ENCODE peak calls at places on chromosome 20, in eight cellular contexts. One of them, this sample, is unnamed.

GRCh38 chr20:3987296-3987695 is 28.1 kb downstream of the RNF24 start:
- ATAC-seq in right lobe of liver: no peak
- ATAC-seq in activated CD4-positive, CD25-positive, alpha-beta regulatory T cell treated with anti-CD3 and anti-CD28 coated beads, Interleukin-2, amount 50 U/mL, for 24 hours: no peak
- ATAC-seq in heart left ventricle: no peak
- ATAC-seq in left ventricle myocardium superior: no peak
- ATAC-seq in heart right ventricle: no peak
- ATAC-seq in activated naive CD8-positive, alpha-beta T cell treated with anti-CD3 and anti-CD28 coated beads, Interleukin-2, amount 10 ng/mL, durations not matched to agents 7 days and 5 days: no peak
- ATAC-seq in activated T-cell treated with anti-CD3 and anti-CD28 coated beads, Interleukin-2, amount 50 U/mL, for 72 hours: no peak
- ATAC-seq in this sample: no peak

GRCh38 chr20:57703013-57703412 is 6.8 kb downstream of the PMEPA1 start:
- ATAC-seq in heart left ventricle: no peak
- ATAC-seq in right lobe of liver: no peak
- ATAC-seq in left ventricle myocardium superior: no peak
- ATAC-seq in heart right ventricle: no peak
- ATAC-seq in activated T-cell treated with anti-CD3 and anti-CD28 coated beads, Interleukin-2, amount 50 U/mL, for 72 hours: no peak
- ATAC-seq in activated CD4-positive, CD25-positive, alpha-beta regulatory T cell treated with anti-CD3 and anti-CD28 coated beads, Interleukin-2, amount 50 U/mL, for 24 hours: no peak
- ATAC-seq in activated naive CD8-positive, alpha-beta T cell treated with anti-CD3 and anti-CD28 coated beads, Interleukin-2, amount 10 ng/mL, durations not matched to agents 7 days and 5 days: no peak
- ATAC-seq in this sample: no peak

GRCh38 chr20:51163996-51164600 is 141.2 kb upstream of the KCNG1 start:
- ATAC-seq in left ventricle myocardium superior: no peak
- ATAC-seq in right lobe of liver: no peak
- ATAC-seq in activated T-cell treated with anti-CD3 and anti-CD28 coated beads, Interleukin-2, amount 50 U/mL, for 72 hours: no peak
- ATAC-seq in heart left ventricle: no peak
- ATAC-seq in activated naive CD8-positive, alpha-beta T cell treated with anti-CD3 and anti-CD28 coated beads, Interleukin-2, amount 10 ng/mL, durations not matched to agents 7 days and 5 days: no peak
- ATAC-seq in activated CD4-positive, CD25-positive, alpha-beta regulatory T cell treated with anti-CD3 and anti-CD28 coated beads, Interleukin-2, amount 50 U/mL, for 24 hours: no peak
- ATAC-seq in heart right ventricle: no peak
- ATAC-seq in this sample: no peak

GRCh38 chr20:24405810-24406209 is 63.6 kb upstream of the SYNDIG1 start:
- ATAC-seq in heart right ventricle: no peak
- ATAC-seq in right lobe of liver: no peak
- ATAC-seq in heart left ventricle: no peak
- ATAC-seq in activated naive CD8-positive, alpha-beta T cell treated with anti-CD3 and anti-CD28 coated beads, Interleukin-2, amount 10 ng/mL, durations not matched to agents 7 days and 5 days: no peak
- ATAC-seq in left ventricle myocardium superior: no peak
- ATAC-seq in activated T-cell treated with anti-CD3 and anti-CD28 coated beads, Interleukin-2, amount 50 U/mL, for 72 hours: no peak
- ATAC-seq in activated CD4-positive, CD25-positive, alpha-beta regulatory T cell treated with anti-CD3 and anti-CD28 coated beads, Interleukin-2, amount 50 U/mL, for 24 hours: no peak
- ATAC-seq in this sample: no peak

GRCh38 chr20:45595235-45595634 is 16.2 kb upstream of the WFDC8 start:
- ATAC-seq in heart right ventricle: no peak
- ATAC-seq in activated CD4-positive, CD25-positive, alpha-beta regulatory T cell treated with anti-CD3 and anti-CD28 coated beads, Interleukin-2, amount 50 U/mL, for 24 hours: no peak
- ATAC-seq in activated T-cell treated with anti-CD3 and anti-CD28 coated beads, Interleukin-2, amount 50 U/mL, for 72 hours: no peak
- ATAC-seq in right lobe of liver: no peak
- ATAC-seq in activated naive CD8-positive, alpha-beta T cell treated with anti-CD3 and anti-CD28 coated beads, Interleukin-2, amount 10 ng/mL, durations not matched to agents 7 days and 5 days: no peak
- ATAC-seq in heart left ventricle: no peak
- ATAC-seq in left ventricle myocardium superior: no peak
- ATAC-seq in this sample: no peak

GRCh38 chr20:57395111-57395959 is 4.1 kb downstream of the RBM38 start:
- ATAC-seq in heart right ventricle: peak; percentile 65
- ATAC-seq in activated T-cell treated with anti-CD3 and anti-CD28 coated beads, Interleukin-2, amount 50 U/mL, for 72 hours: no peak
- ATAC-seq in right lobe of liver: no peak
- ATAC-seq in activated CD4-positive, CD25-positive, alpha-beta regulatory T cell treated with anti-CD3 and anti-CD28 coated beads, Interleukin-2, amount 50 U/mL, for 24 hours: no peak
- ATAC-seq in left ventricle myocardium superior: peak; percentile 69
- ATAC-seq in heart left ventricle: peak; percentile 59
- ATAC-seq in activated naive CD8-positive, alpha-beta T cell treated with anti-CD3 and anti-CD28 coated beads, Interleukin-2, amount 10 ng/mL, durations not matched to agents 7 days and 5 days: no peak
- ATAC-seq in this sample: no peak

GRCh38 chr20:37943033-37943432 is 40.1 kb downstream of the VSTM2L start:
- ATAC-seq in right lobe of liver: no peak
- ATAC-seq in heart left ventricle: no peak
- ATAC-seq in activated naive CD8-positive, alpha-beta T cell treated with anti-CD3 and anti-CD28 coated beads, Interleukin-2, amount 10 ng/mL, durations not matched to agents 7 days and 5 days: no peak
- ATAC-seq in activated T-cell treated with anti-CD3 and anti-CD28 coated beads, Interleukin-2, amount 50 U/mL, for 72 hours: no peak
- ATAC-seq in activated CD4-positive, CD25-positive, alpha-beta regulatory T cell treated with anti-CD3 and anti-CD28 coated beads, Interleukin-2, amount 50 U/mL, for 24 hours: no peak
- ATAC-seq in heart right ventricle: no peak
- ATAC-seq in left ventricle myocardium superior: no peak
- ATAC-seq in this sample: no peak

GRCh38 chr20:63708301-63709148 is 686 bp downstream of the ZGPAT start:
- ATAC-seq in activated naive CD8-positive, alpha-beta T cell treated with anti-CD3 and anti-CD28 coated beads, Interleukin-2, amount 10 ng/mL, durations not matched to agents 7 days and 5 days: peak; percentile 16
- ATAC-seq in activated T-cell treated with anti-CD3 and anti-CD28 coated beads, Interleukin-2, amount 50 U/mL, for 72 hours: peak; percentile 12
- ATAC-seq in activated CD4-positive, CD25-positive, alpha-beta regulatory T cell treated with anti-CD3 and anti-CD28 coated beads, Interleukin-2, amount 50 U/mL, for 24 hours: no peak
- ATAC-seq in heart left ventricle: no peak
- ATAC-seq in left ventricle myocardium superior: no peak
- ATAC-seq in right lobe of liver: no peak
- ATAC-seq in heart right ventricle: no peak
- ATAC-seq in this sample: peak; percentile 6

GRCh38 chr20:36728986-36729385 is 16.9 kb downstream of the NDRG3 start:
- ATAC-seq in right lobe of liver: no peak
- ATAC-seq in left ventricle myocardium superior: no peak
- ATAC-seq in activated CD4-positive, CD25-positive, alpha-beta regulatory T cell treated with anti-CD3 and anti-CD28 coated beads, Interleukin-2, amount 50 U/mL, for 24 hours: peak; percentile 75
- ATAC-seq in heart left ventricle: no peak
- ATAC-seq in activated naive CD8-positive, alpha-beta T cell treated with anti-CD3 and anti-CD28 coated beads, Interleukin-2, amount 10 ng/mL, durations not matched to agents 7 days and 5 days: peak; percentile 35
- ATAC-seq in heart right ventricle: no peak
- ATAC-seq in activated T-cell treated with anti-CD3 and anti-CD28 coated beads, Interleukin-2, amount 50 U/mL, for 72 hours: peak; percentile 88
- ATAC-seq in this sample: peak; percentile 76

GRCh38 chr20:6744805-6745204 is 22.7 kb upstream of the BMP2 start:
- ATAC-seq in activated naive CD8-positive, alpha-beta T cell treated with anti-CD3 and anti-CD28 coated beads, Interleukin-2, amount 10 ng/mL, durations not matched to agents 7 days and 5 days: no peak
- ATAC-seq in activated CD4-positive, CD25-positive, alpha-beta regulatory T cell treated with anti-CD3 and anti-CD28 coated beads, Interleukin-2, amount 50 U/mL, for 24 hours: no peak
- ATAC-seq in right lobe of liver: no peak
- ATAC-seq in activated T-cell treated with anti-CD3 and anti-CD28 coated beads, Interleukin-2, amount 50 U/mL, for 72 hours: no peak
- ATAC-seq in heart left ventricle: no peak
- ATAC-seq in left ventricle myocardium superior: no peak
- ATAC-seq in heart right ventricle: no peak
- ATAC-seq in this sample: no peak

GRCh38 chr20:23305098-23305497 is 45.5 kb upstream of the NXT1 start:
- ATAC-seq in activated CD4-positive, CD25-positive, alpha-beta regulatory T cell treated with anti-CD3 and anti-CD28 coated beads, Interleukin-2, amount 50 U/mL, for 24 hours: no peak
- ATAC-seq in activated naive CD8-positive, alpha-beta T cell treated with anti-CD3 and anti-CD28 coated beads, Interleukin-2, amount 10 ng/mL, durations not matched to agents 7 days and 5 days: no peak
- ATAC-seq in activated T-cell treated with anti-CD3 and anti-CD28 coated beads, Interleukin-2, amount 50 U/mL, for 72 hours: peak; percentile 15
- ATAC-seq in heart left ventricle: peak; percentile 71
- ATAC-seq in left ventricle myocardium superior: peak; percentile 90
- ATAC-seq in heart right ventricle: no peak
- ATAC-seq in right lobe of liver: no peak
- ATAC-seq in this sample: peak; percentile 16

GRCh38 chr20:51735728-51736600 is 32.2 kb downstream of the ATP9A start:
- ATAC-seq in heart right ventricle: no peak
- ATAC-seq in activated naive CD8-positive, alpha-beta T cell treated with anti-CD3 and anti-CD28 coated beads, Interleukin-2, amount 10 ng/mL, durations not matched to agents 7 days and 5 days: no peak
- ATAC-seq in activated CD4-positive, CD25-positive, alpha-beta regulatory T cell treated with anti-CD3 and anti-CD28 coated beads, Interleukin-2, amount 50 U/mL, for 24 hours: no peak
- ATAC-seq in heart left ventricle: no peak
- ATAC-seq in left ventricle myocardium superior: no peak
- ATAC-seq in activated T-cell treated with anti-CD3 and anti-CD28 coated beads, Interleukin-2, amount 50 U/mL, for 72 hours: no peak
- ATAC-seq in right lobe of liver: no peak
- ATAC-seq in this sample: no peak

GRCh38 chr20:43138061-43138860 is 51.4 kb downstream of the PTPRT start:
- ATAC-seq in heart right ventricle: no peak
- ATAC-seq in activated naive CD8-positive, alpha-beta T cell treated with anti-CD3 and anti-CD28 coated beads, Interleukin-2, amount 10 ng/mL, durations not matched to agents 7 days and 5 days: no peak
- ATAC-seq in activated T-cell treated with anti-CD3 and anti-CD28 coated beads, Interleukin-2, amount 50 U/mL, for 72 hours: no peak
- ATAC-seq in right lobe of liver: no peak
- ATAC-seq in activated CD4-positive, CD25-positive, alpha-beta regulatory T cell treated with anti-CD3 and anti-CD28 coated beads, Interleukin-2, amount 50 U/mL, for 24 hours: no peak
- ATAC-seq in left ventricle myocardium superior: no peak
- ATAC-seq in heart left ventricle: no peak
- ATAC-seq in this sample: no peak

GRCh38 chr20:48722737-48723191 is 105.0 kb downstream of the PREX1 start:
- ATAC-seq in activated naive CD8-positive, alpha-beta T cell treated with anti-CD3 and anti-CD28 coated beads, Interleukin-2, amount 10 ng/mL, durations not matched to agents 7 days and 5 days: peak; percentile 20
- ATAC-seq in activated T-cell treated with anti-CD3 and anti-CD28 coated beads, Interleukin-2, amount 50 U/mL, for 72 hours: peak; percentile 16
- ATAC-seq in left ventricle myocardium superior: peak; percentile 62
- ATAC-seq in heart right ventricle: peak; percentile 11
- ATAC-seq in right lobe of liver: peak; percentile 80
- ATAC-seq in heart left ventricle: peak; percentile 75
- ATAC-seq in activated CD4-positive, CD25-positive, alpha-beta regulatory T cell treated with anti-CD3 and anti-CD28 coated beads, Interleukin-2, amount 50 U/mL, for 24 hours: peak; percentile 12
- ATAC-seq in this sample: no peak

GRCh38 chr20:1735417-1736089 is 78.0 kb upstream of the SIRPG start:
- ATAC-seq in right lobe of liver: no peak
- ATAC-seq in activated naive CD8-positive, alpha-beta T cell treated with anti-CD3 and anti-CD28 coated beads, Interleukin-2, amount 10 ng/mL, durations not matched to agents 7 days and 5 days: no peak
- ATAC-seq in heart left ventricle: peak; percentile 50
- ATAC-seq in activated T-cell treated with anti-CD3 and anti-CD28 coated beads, Interleukin-2, amount 50 U/mL, for 72 hours: no peak
- ATAC-seq in left ventricle myocardium superior: no peak
- ATAC-seq in heart right ventricle: no peak
- ATAC-seq in activated CD4-positive, CD25-positive, alpha-beta regulatory T cell treated with anti-CD3 and anti-CD28 coated beads, Interleukin-2, amount 50 U/mL, for 24 hours: no peak
- ATAC-seq in this sample: no peak

GRCh38 chr20:44495802-44496481 is 20.3 kb downstream of the TTPAL start:
- ATAC-seq in activated naive CD8-positive, alpha-beta T cell treated with anti-CD3 and anti-CD28 coated beads, Interleukin-2, amount 10 ng/mL, durations not matched to agents 7 days and 5 days: no peak
- ATAC-seq in left ventricle myocardium superior: no peak
- ATAC-seq in heart left ventricle: no peak
- ATAC-seq in activated CD4-positive, CD25-positive, alpha-beta regulatory T cell treated with anti-CD3 and anti-CD28 coated beads, Interleukin-2, amount 50 U/mL, for 24 hours: peak; percentile 87
- ATAC-seq in right lobe of liver: no peak
- ATAC-seq in activated T-cell treated with anti-CD3 and anti-CD28 coated beads, Interleukin-2, amount 50 U/mL, for 72 hours: peak; percentile 85
- ATAC-seq in heart right ventricle: no peak
- ATAC-seq in this sample: peak; percentile 84

GRCh38 chr20:62010551-62011402 is 54.9 kb downstream of the TAF4 start:
- ATAC-seq in left ventricle myocardium superior: peak; percentile 67
- ATAC-seq in activated naive CD8-positive, alpha-beta T cell treated with anti-CD3 and anti-CD28 coated beads, Interleukin-2, amount 10 ng/mL, durations not matched to agents 7 days and 5 days: peak; percentile 66
- ATAC-seq in right lobe of liver: peak; percentile 80
- ATAC-seq in heart left ventricle: peak; percentile 47
- ATAC-seq in activated T-cell treated with anti-CD3 and anti-CD28 coated beads, Interleukin-2, amount 50 U/mL, for 72 hours: peak; percentile 79
- ATAC-seq in heart right ventricle: peak; percentile 76
- ATAC-seq in activated CD4-positive, CD25-positive, alpha-beta regulatory T cell treated with anti-CD3 and anti-CD28 coated beads, Interleukin-2, amount 50 U/mL, for 24 hours: peak; percentile 68
- ATAC-seq in this sample: peak; percentile 57

GRCh38 chr20:36043892-36044515 is 75.6 kb downstream of the CNBD2 start:
- ATAC-seq in activated T-cell treated with anti-CD3 and anti-CD28 coated beads, Interleukin-2, amount 50 U/mL, for 72 hours: no peak
- ATAC-seq in heart right ventricle: no peak
- ATAC-seq in left ventricle myocardium superior: no peak
- ATAC-seq in right lobe of liver: peak; percentile 50
- ATAC-seq in heart left ventricle: peak; percentile 41
- ATAC-seq in activated CD4-positive, CD25-positive, alpha-beta regulatory T cell treated with anti-CD3 and anti-CD28 coated beads, Interleukin-2, amount 50 U/mL, for 24 hours: no peak
- ATAC-seq in activated naive CD8-positive, alpha-beta T cell treated with anti-CD3 and anti-CD28 coated beads, Interleukin-2, amount 10 ng/mL, durations not matched to agents 7 days and 5 days: no peak
- ATAC-seq in this sample: no peak

GRCh38 chr20:34190262-34190661 is 51.0 kb upstream of the ASIP start:
- ATAC-seq in activated naive CD8-positive, alpha-beta T cell treated with anti-CD3 and anti-CD28 coated beads, Interleukin-2, amount 10 ng/mL, durations not matched to agents 7 days and 5 days: no peak
- ATAC-seq in left ventricle myocardium superior: no peak
- ATAC-seq in heart right ventricle: no peak
- ATAC-seq in right lobe of liver: no peak
- ATAC-seq in activated CD4-positive, CD25-positive, alpha-beta regulatory T cell treated with anti-CD3 and anti-CD28 coated beads, Interleukin-2, amount 50 U/mL, for 24 hours: no peak
- ATAC-seq in heart left ventricle: no peak
- ATAC-seq in activated T-cell treated with anti-CD3 and anti-CD28 coated beads, Interleukin-2, amount 50 U/mL, for 72 hours: no peak
- ATAC-seq in this sample: no peak

GRCh38 chr20:6055981-6056569 is 2.2 kb upstream of the LRRN4 start:
- ATAC-seq in heart left ventricle: no peak
- ATAC-seq in heart right ventricle: no peak
- ATAC-seq in right lobe of liver: peak; percentile 97
- ATAC-seq in activated CD4-positive, CD25-positive, alpha-beta regulatory T cell treated with anti-CD3 and anti-CD28 coated beads, Interleukin-2, amount 50 U/mL, for 24 hours: no peak
- ATAC-seq in left ventricle myocardium superior: no peak
- ATAC-seq in activated naive CD8-positive, alpha-beta T cell treated with anti-CD3 and anti-CD28 coated beads, Interleukin-2, amount 10 ng/mL, durations not matched to agents 7 days and 5 days: no peak
- ATAC-seq in activated T-cell treated with anti-CD3 and anti-CD28 coated beads, Interleukin-2, amount 50 U/mL, for 72 hours: no peak
- ATAC-seq in this sample: no peak